ENCODE peak calls at places on chromosomes 6 and 20, in eight cellular contexts. One of them, this sample, is unnamed.
A peak's percentile ranks its signal among the peaks of the same experiment; 100 is the strongest.

GRCh38 chr6:132520953-132521352 is 8.0 kb upstream of the STX7 start:
- DNase-seq in transverse colon: no peak
- DNase-seq in mammary epithelial cell: no peak
- DNase-seq in ascending aorta: no peak
- DNase-seq in adrenal gland: peak; percentile 27
- DNase-seq in lower lobe of right lung: no peak
- DNase-seq in dorsolateral prefrontal cortex: no peak
- DNase-seq in breast epithelium: no peak
- DNase-seq in this sample: no peak

GRCh38 chr6:117463762-117464665 is 18.5 kb upstream of the DCBLD1 start:
- DNase-seq in lower lobe of right lung: no peak
- DNase-seq in adrenal gland: no peak
- DNase-seq in dorsolateral prefrontal cortex: no peak
- DNase-seq in ascending aorta: no peak
- DNase-seq in mammary epithelial cell: peak; percentile 75
- DNase-seq in breast epithelium: no peak
- DNase-seq in transverse colon: no peak
- DNase-seq in this sample: peak; percentile 64

GRCh38 chr6:160931378-160932343 is 59.9 kb upstream of the MAP3K4 start:
- DNase-seq in mammary epithelial cell: no peak
- DNase-seq in ascending aorta: no peak
- DNase-seq in breast epithelium: no peak
- DNase-seq in transverse colon: no peak
- DNase-seq in adrenal gland: peak; percentile 20
- DNase-seq in lower lobe of right lung: no peak
- DNase-seq in dorsolateral prefrontal cortex: no peak
- DNase-seq in this sample: no peak

GRCh38 chr20:36098364-36098763 is 56.2 kb upstream of the EPB41L1 start:
- DNase-seq in breast epithelium: peak; percentile 69
- DNase-seq in adrenal gland: peak; percentile 52
- DNase-seq in transverse colon: peak; percentile 67
- DNase-seq in ascending aorta: peak; percentile 21
- DNase-seq in lower lobe of right lung: no peak
- DNase-seq in dorsolateral prefrontal cortex: no peak
- DNase-seq in mammary epithelial cell: peak; percentile 42
- DNase-seq in this sample: peak; percentile 41

GRCh38 chr6:89133981-89134380 is 11.9 kb upstream of the PM20D2 start:
- DNase-seq in adrenal gland: no peak
- DNase-seq in transverse colon: no peak
- DNase-seq in mammary epithelial cell: no peak
- DNase-seq in lower lobe of right lung: no peak
- DNase-seq in dorsolateral prefrontal cortex: no peak
- DNase-seq in ascending aorta: no peak
- DNase-seq in breast epithelium: no peak
- DNase-seq in this sample: no peak

GRCh38 chr6:72966628-72967280 is 258.5 kb downstream of the KHDC1L start:
- DNase-seq in adrenal gland: no peak
- DNase-seq in ascending aorta: no peak
- DNase-seq in breast epithelium: no peak
- DNase-seq in lower lobe of right lung: no peak
- DNase-seq in transverse colon: no peak
- DNase-seq in dorsolateral prefrontal cortex: no peak
- DNase-seq in mammary epithelial cell: peak; percentile 64
- DNase-seq in this sample: no peak

GRCh38 chr20:4548552-4548951 is 173.2 kb upstream of the PRND start:
- DNase-seq in ascending aorta: no peak
- DNase-seq in breast epithelium: no peak
- DNase-seq in transverse colon: no peak
- DNase-seq in mammary epithelial cell: peak; percentile 87
- DNase-seq in lower lobe of right lung: no peak
- DNase-seq in dorsolateral prefrontal cortex: no peak
- DNase-seq in adrenal gland: no peak
- DNase-seq in this sample: no peak

GRCh38 chr20:49916146-49917002 is 1.0 kb upstream of the SPATA2 start:
- DNase-seq in mammary epithelial cell: peak; percentile 83
- DNase-seq in adrenal gland: no peak
- DNase-seq in ascending aorta: no peak
- DNase-seq in dorsolateral prefrontal cortex: no peak
- DNase-seq in transverse colon: peak; percentile 77
- DNase-seq in breast epithelium: peak; percentile 61
- DNase-seq in lower lobe of right lung: no peak
- DNase-seq in this sample: peak; percentile 24

GRCh38 chr6:48766349-48766748 is 655.4 kb upstream of the PTCHD4 start:
- DNase-seq in breast epithelium: no peak
- DNase-seq in mammary epithelial cell: peak; percentile 90
- DNase-seq in ascending aorta: no peak
- DNase-seq in dorsolateral prefrontal cortex: no peak
- DNase-seq in transverse colon: no peak
- DNase-seq in lower lobe of right lung: no peak
- DNase-seq in adrenal gland: no peak
- DNase-seq in this sample: peak; percentile 75

GRCh38 chr20:621115-621756 is 11.1 kb upstream of the TCF15 start:
- DNase-seq in transverse colon: no peak
- DNase-seq in dorsolateral prefrontal cortex: no peak
- DNase-seq in adrenal gland: no peak
- DNase-seq in breast epithelium: no peak
- DNase-seq in mammary epithelial cell: no peak
- DNase-seq in ascending aorta: no peak
- DNase-seq in lower lobe of right lung: peak; percentile 0
- DNase-seq in this sample: no peak

GRCh38 chr6:163923658-163924411 is 509.3 kb downstream of the QKI start:
- DNase-seq in dorsolateral prefrontal cortex: no peak
- DNase-seq in transverse colon: no peak
- DNase-seq in breast epithelium: no peak
- DNase-seq in ascending aorta: no peak
- DNase-seq in lower lobe of right lung: no peak
- DNase-seq in mammary epithelial cell: no peak
- DNase-seq in adrenal gland: no peak
- DNase-seq in this sample: no peak

GRCh38 chr6:50586074-50586473 is 127.3 kb upstream of the TFAP2D start:
- DNase-seq in adrenal gland: no peak
- DNase-seq in breast epithelium: no peak
- DNase-seq in mammary epithelial cell: no peak
- DNase-seq in ascending aorta: no peak
- DNase-seq in transverse colon: no peak
- DNase-seq in lower lobe of right lung: no peak
- DNase-seq in dorsolateral prefrontal cortex: no peak
- DNase-seq in this sample: no peak

GRCh38 chr6:7725412-7725811 is 487 bp upstream of the BMP6 start:
- DNase-seq in mammary epithelial cell: no peak
- DNase-seq in adrenal gland: no peak
- DNase-seq in breast epithelium: no peak
- DNase-seq in dorsolateral prefrontal cortex: no peak
- DNase-seq in lower lobe of right lung: no peak
- DNase-seq in transverse colon: no peak
- DNase-seq in ascending aorta: no peak
- DNase-seq in this sample: no peak
- H3K4me3 ChIP-seq in mammary epithelial cell: peak overlapping the region; percentile 10
- H3K4me3 ChIP-seq in adrenal gland: no peak overlapping the region
- H3K4me3 ChIP-seq in breast epithelium: peak overlapping the region; percentile 59
- H3K4me3 ChIP-seq in dorsolateral prefrontal cortex: peak overlapping the region; percentile 70
- H3K4me3 ChIP-seq in lower lobe of right lung: peak overlapping the region; percentile 77
- H3K4me3 ChIP-seq in transverse colon: peak overlapping the region; percentile 50
- H3K4me3 ChIP-seq in ascending aorta: peak overlapping the region; percentile 90
- H3K4me3 ChIP-seq in this sample: no peak overlapping the region

GRCh38 chr6:75363304-75363703 is 78.7 kb upstream of the TMEM30A start:
- DNase-seq in transverse colon: no peak
- DNase-seq in adrenal gland: no peak
- DNase-seq in breast epithelium: no peak
- DNase-seq in ascending aorta: no peak
- DNase-seq in lower lobe of right lung: no peak
- DNase-seq in mammary epithelial cell: no peak
- DNase-seq in dorsolateral prefrontal cortex: no peak
- DNase-seq in this sample: peak; percentile 12

GRCh38 chr6:75368864-75369402 is 84.3 kb upstream of the TMEM30A start:
- DNase-seq in ascending aorta: no peak
- DNase-seq in mammary epithelial cell: no peak
- DNase-seq in breast epithelium: no peak
- DNase-seq in lower lobe of right lung: no peak
- DNase-seq in adrenal gland: peak; percentile 17
- DNase-seq in dorsolateral prefrontal cortex: no peak
- DNase-seq in transverse colon: no peak
- DNase-seq in this sample: peak; percentile 18

GRCh38 chr6:75372884-75373283 is 88.3 kb upstream of the TMEM30A start:
- DNase-seq in dorsolateral prefrontal cortex: no peak
- DNase-seq in ascending aorta: no peak
- DNase-seq in mammary epithelial cell: no peak
- DNase-seq in breast epithelium: no peak
- DNase-seq in lower lobe of right lung: no peak
- DNase-seq in adrenal gland: no peak
- DNase-seq in transverse colon: no peak
- DNase-seq in this sample: no peak

DNA sequence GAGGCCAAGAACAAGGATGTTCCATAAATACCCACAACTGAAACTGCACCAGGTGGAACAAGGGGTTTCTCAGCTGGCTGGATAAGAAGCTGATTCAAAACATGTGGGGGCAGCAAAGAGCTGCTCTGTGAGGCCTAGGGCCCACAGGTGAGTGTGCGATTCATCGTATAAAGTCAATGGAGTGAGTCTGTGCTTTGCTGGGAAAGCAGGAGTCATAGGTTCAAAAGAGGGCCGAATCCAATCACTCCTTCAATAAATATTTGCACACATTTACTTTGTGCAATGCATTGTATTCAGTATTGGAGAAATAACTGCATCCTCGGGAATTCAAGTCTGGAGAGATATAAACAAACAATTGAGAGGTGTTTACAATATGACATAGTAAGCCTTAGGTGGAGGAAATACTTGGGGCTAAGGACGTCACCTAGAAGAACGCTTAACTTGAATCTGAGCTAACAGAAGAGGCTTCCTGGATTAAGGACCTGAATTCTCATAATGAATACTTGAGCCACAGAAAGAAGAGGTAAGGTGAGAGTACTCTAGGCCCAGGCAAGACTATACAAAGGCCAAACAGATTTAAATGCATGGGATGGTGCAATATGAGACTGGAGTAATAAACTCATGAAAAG is 83.7 kb upstream of the TMEM30A start:
- DNase-seq in lower lobe of right lung: peak; percentile 58
- DNase-seq in transverse colon: peak; percentile 15
- DNase-seq in ascending aorta: no peak
- DNase-seq in mammary epithelial cell: peak; percentile 46
- DNase-seq in dorsolateral prefrontal cortex: no peak
- DNase-seq in adrenal gland: no peak
- DNase-seq in breast epithelium: no peak
- DNase-seq in this sample: peak; percentile 63
- TF ChIP-seq CTCF in lower lobe of right lung: peak; percentile 45
- TF ChIP-seq CTCF in transverse colon: peak; percentile 28
- TF ChIP-seq CTCF in ascending aorta: peak; percentile 55
- TF ChIP-seq CTCF in mammary epithelial cell: peak; percentile 60
- TF ChIP-seq CTCF in dorsolateral prefrontal cortex: no peak
- TF ChIP-seq CTCF in adrenal gland: no peak
- TF ChIP-seq CTCF in breast epithelium: peak; percentile 31
- TF ChIP-seq CTCF in this sample: peak; percentile 77

GRCh38 chr6:149860513-149860833 is 3.7 kb downstream of the LRP11 start:
- DNase-seq in mammary epithelial cell: no peak
- DNase-seq in breast epithelium: no peak
- DNase-seq in transverse colon: no peak
- DNase-seq in lower lobe of right lung: no peak
- DNase-seq in adrenal gland: no peak
- DNase-seq in ascending aorta: no peak
- DNase-seq in dorsolateral prefrontal cortex: no peak
- DNase-seq in this sample: no peak

GRCh38 chr6:149861603-149862423 is 2.3 kb downstream of the LRP11 start:
- DNase-seq in ascending aorta: no peak
- DNase-seq in dorsolateral prefrontal cortex: no peak
- DNase-seq in breast epithelium: no peak
- DNase-seq in mammary epithelial cell: no peak
- DNase-seq in transverse colon: no peak
- DNase-seq in lower lobe of right lung: no peak
- DNase-seq in adrenal gland: peak; percentile 32
- DNase-seq in this sample: no peak

GRCh38 chr6:149859368-149859767 is 4.8 kb downstream of the LRP11 start:
- DNase-seq in adrenal gland: no peak
- DNase-seq in dorsolateral prefrontal cortex: no peak
- DNase-seq in transverse colon: no peak
- DNase-seq in lower lobe of right lung: no peak
- DNase-seq in mammary epithelial cell: peak; percentile 47
- DNase-seq in breast epithelium: no peak
- DNase-seq in ascending aorta: no peak
- DNase-seq in this sample: peak; percentile 94

GRCh38 chr6:149859938-149860337 is 4.2 kb downstream of the LRP11 start:
- DNase-seq in dorsolateral prefrontal cortex: no peak
- DNase-seq in ascending aorta: no peak
- DNase-seq in adrenal gland: no peak
- DNase-seq in breast epithelium: no peak
- DNase-seq in transverse colon: no peak
- DNase-seq in lower lobe of right lung: no peak
- DNase-seq in mammary epithelial cell: no peak
- DNase-seq in this sample: no peak

DNA sequence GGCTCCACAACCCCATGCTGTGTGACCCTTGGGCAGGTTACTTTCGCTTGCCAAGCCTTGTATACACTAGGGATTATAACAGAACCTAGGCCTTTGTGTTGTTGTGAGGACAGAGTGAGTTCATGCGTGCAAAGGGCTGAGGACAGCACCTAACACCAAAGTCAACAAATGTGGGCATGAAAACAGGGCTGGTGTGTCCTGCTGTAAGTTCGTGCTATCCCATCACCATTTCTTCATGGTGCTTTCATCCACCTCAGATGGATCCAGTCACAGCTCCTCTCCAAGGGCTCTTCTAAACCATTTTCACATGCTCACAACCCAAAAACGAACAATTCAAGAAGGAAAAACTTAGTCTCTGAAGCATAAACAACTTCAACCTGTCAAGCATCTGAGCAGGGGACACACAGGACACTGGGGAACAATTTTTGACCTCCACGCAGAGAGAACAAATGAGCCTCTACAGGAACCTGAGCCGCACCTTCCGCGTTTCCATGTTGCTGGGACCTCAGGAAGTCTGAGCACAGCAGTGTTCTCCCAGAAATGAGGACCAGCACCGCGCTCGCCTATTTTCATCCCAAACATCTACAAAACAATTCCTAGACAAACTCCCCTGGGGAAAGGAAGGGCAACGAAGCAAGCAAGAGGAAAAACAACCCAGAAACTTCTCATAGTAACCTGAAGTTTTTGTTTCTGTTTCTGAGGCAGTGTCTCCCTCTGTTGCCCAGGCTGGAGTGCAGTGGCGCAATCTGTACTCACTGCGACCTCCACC is 3.1 kb downstream of the LRP11 start:
- DNase-seq in lower lobe of right lung: no peak
- DNase-seq in ascending aorta: no peak
- DNase-seq in transverse colon: no peak
- DNase-seq in mammary epithelial cell: no peak
- DNase-seq in breast epithelium: no peak
- DNase-seq in adrenal gland: no peak
- DNase-seq in dorsolateral prefrontal cortex: no peak
- DNase-seq in this sample: peak; percentile 76
- H3K4me3 ChIP-seq in lower lobe of right lung: no peak overlapping the region
- H3K4me3 ChIP-seq in ascending aorta: no peak overlapping the region
- H3K4me3 ChIP-seq in transverse colon: no peak overlapping the region
- H3K4me3 ChIP-seq in mammary epithelial cell: no peak overlapping the region
- H3K4me3 ChIP-seq in breast epithelium: no peak overlapping the region
- H3K4me3 ChIP-seq in adrenal gland: no peak overlapping the region
- H3K4me3 ChIP-seq in dorsolateral prefrontal cortex: no peak overlapping the region
- H3K4me3 ChIP-seq in this sample: peak overlapping the region; percentile 23

DNA sequence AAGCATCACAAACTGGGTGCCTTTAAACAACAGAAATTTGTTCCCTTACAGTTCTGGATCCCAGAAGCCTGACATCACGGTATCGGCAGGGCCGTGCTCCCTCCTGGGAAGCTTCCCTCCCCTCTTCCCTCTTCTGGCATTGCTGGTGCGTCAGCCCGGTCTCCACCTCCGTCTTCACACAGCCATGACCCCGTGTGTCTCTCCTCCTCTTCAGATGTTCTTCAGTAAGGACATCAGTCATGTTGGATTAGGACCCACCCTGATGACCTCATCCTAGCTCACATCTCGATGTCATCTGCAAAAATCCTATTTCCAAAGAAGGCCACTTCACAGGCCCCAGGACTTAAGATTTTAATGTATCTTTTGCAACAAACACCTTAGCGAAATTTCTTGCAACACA is 38.4 kb upstream of the TBXT start:
- DNase-seq in adrenal gland: no peak
- DNase-seq in lower lobe of right lung: no peak
- DNase-seq in mammary epithelial cell: no peak
- DNase-seq in transverse colon: no peak
- DNase-seq in breast epithelium: no peak
- DNase-seq in dorsolateral prefrontal cortex: no peak
- DNase-seq in ascending aorta: no peak
- DNase-seq in this sample: no peak
- TF ChIP-seq CTCF in adrenal gland: no peak
- TF ChIP-seq CTCF in lower lobe of right lung: no peak
- TF ChIP-seq CTCF in mammary epithelial cell: no peak
- TF ChIP-seq CTCF in transverse colon: no peak
- TF ChIP-seq CTCF in breast epithelium: no peak
- TF ChIP-seq CTCF in dorsolateral prefrontal cortex: no peak
- TF ChIP-seq CTCF in ascending aorta: no peak
- TF ChIP-seq CTCF in this sample: no peak

This sample was measured in choroid plexus epithelial cell.